ENCODE peak calls at places on chromosomes 7 and 10, in ten cellular contexts. A is astrocyte of the spinal cord, H is upper lobe of left lung, W is ovary, C is vagina, P is thoracic aorta, U is body of pancreas, O is GM12878, F is prostate gland, J is Peyer's patch. V is an unnamed sample.

GRCh38 chr10:13990392-13990805 is 340.3 kb downstream of the FRMD4A start:
- DNase-seq in A (no peak), H (no peak), W (peak; percentile 39), C (no peak), P (no peak), U (peak; percentile 15), O (no peak), F (no peak), J (no peak), V (peak; percentile 87)

GRCh38 chr7:151700621-151701185 is 176.2 kb downstream of the PRKAG2 start:
- DNase-seq in A (peak; percentile 53), H (no peak), W (no peak), C (no peak), P (no peak), U (no peak), O (no peak), F (no peak), J (no peak), V (no peak)

GRCh38 chr7:140618291-140618690 is 22.3 kb downstream of the DENND2A start:
- DNase-seq in A (no peak), H (no peak), W (no peak), C (no peak), P (no peak), U (no peak), O (no peak), F (no peak), J (no peak), V (no peak)

GRCh38 chr7:73841689-73842247 is 548 bp downstream of the METTL27 start:
- DNase-seq in A (no peak), H (peak; percentile 82), W (peak; percentile 39), C (no peak), P (no peak), U (no peak), O (no peak), F (no peak), J (no peak), V (no peak)

GRCh38 chr7:45691155-45691656 is 117.0 kb downstream of the ADCY1 start:
- DNase-seq in A (no peak), H (no peak), W (no peak), C (no peak), P (no peak), U (peak; percentile 62), O (no peak), F (peak; percentile 51), J (no peak), V (no peak)

GRCh38 chr7:81180573-81180972 is 261.7 kb upstream of the SEMA3C start:
- DNase-seq in A (no peak), H (no peak), W (no peak), C (no peak), P (no peak), U (no peak), O (no peak), F (no peak), J (no peak), V (no peak)

GRCh38 chr7:158863611-158864506 is 7.5 kb downstream of the DYNC2I1 start:
- DNase-seq in A (peak; percentile 64), H (peak; percentile 81), W (peak; percentile 76), C (no peak), P (peak; percentile 62), U (peak; percentile 59), O (peak; percentile 33), F (peak; percentile 63), J (peak; percentile 91), V (peak; percentile 76)

GRCh38 chr7:97015279-97015678 is 9.4 kb downstream of the DLX5 start:
- DNase-seq in A (no peak), H (no peak), W (no peak), C (no peak), P (no peak), U (no peak), O (no peak), F (no peak), J (no peak), V (no peak)

GRCh38 chr7:56079450-56080185 is 13.1 kb downstream of the PHKG1 start:
- DNase-seq in A (peak; percentile 80), H (peak; percentile 88), W (peak; percentile 74), C (no peak), P (peak; percentile 50), U (peak; percentile 87), O (no peak), F (peak; percentile 81), J (no peak), V (peak; percentile 93)

GRCh38 chr10:122495406-122496340 is 34.3 kb downstream of the HTRA1 start:
- DNase-seq in A (peak; percentile 62), H (no peak), W (no peak), C (no peak), P (no peak), U (peak; percentile 21), O (no peak), F (peak; percentile 59), J (no peak), V (no peak)

GRCh38 chr7:50667789-50668226 is 102.6 kb upstream of the DDC start:
- DNase-seq in A (no peak), H (no peak), W (no peak), C (no peak), P (peak; percentile 15), U (peak; percentile 50), O (no peak), F (no peak), J (no peak), V (no peak)

GRCh38 chr10:1572519-1573333 is 164.6 kb downstream of the ADARB2 start:
- DNase-seq in A (no peak), H (no peak), W (no peak), C (no peak), P (no peak), U (no peak), O (no peak), F (no peak), J (no peak), V (no peak)

GRCh38 chr7:20441886-20442505 is 111.3 kb downstream of the ITGB8 start:
- DNase-seq in A (no peak), H (no peak), W (no peak), C (peak; percentile 83), P (no peak), U (no peak), O (no peak), F (no peak), J (no peak), V (peak; percentile 76)
- TF ChIP-seq CTCF in A (no peak), H (no peak), W (no peak), C (no peak), P (no peak), U (no peak), O (no peak), F (no peak), J (no peak), V (no peak)

GRCh38 chr7:32239764-32240163 is 169.6 kb upstream of the PDE1C start:
- DNase-seq in A (no peak), H (no peak), W (no peak), C (no peak), P (no peak), U (no peak), O (no peak), F (no peak), J (no peak), V (no peak)

GRCh38 chr7:32242436-32242835 is 172.2 kb upstream of the PDE1C start:
- DNase-seq in A (no peak), H (no peak), W (no peak), C (peak; percentile 52), P (no peak), U (no peak), O (no peak), F (no peak), J (no peak), V (no peak)

GRCh38 chr7:32244806-32245345 is 174.7 kb upstream of the PDE1C start:
- DNase-seq in A (no peak), H (no peak), W (no peak), C (peak; percentile 74), P (no peak), U (no peak), O (no peak), F (no peak), J (no peak), V (no peak)

GRCh38 chr7:32243891-32244290 is 173.7 kb upstream of the PDE1C start:
- DNase-seq in A (no peak), H (no peak), W (no peak), C (peak; percentile 27), P (no peak), U (no peak), O (no peak), F (no peak), J (no peak), V (no peak)

GRCh38 chr7:32241636-32242035 is 171.4 kb upstream of the PDE1C start:
- DNase-seq in A (no peak), H (no peak), W (no peak), C (peak; percentile 11), P (no peak), U (no peak), O (no peak), F (no peak), J (no peak), V (no peak)
- H3K4me3 ChIP-seq in A (no peak overlapping the region), H (no peak overlapping the region), W (no peak overlapping the region), C (no peak overlapping the region), P (no peak overlapping the region), U (no peak overlapping the region), O (no peak overlapping the region), F (no peak overlapping the region), J (no peak overlapping the region), V (no peak overlapping the region)

DNA sequence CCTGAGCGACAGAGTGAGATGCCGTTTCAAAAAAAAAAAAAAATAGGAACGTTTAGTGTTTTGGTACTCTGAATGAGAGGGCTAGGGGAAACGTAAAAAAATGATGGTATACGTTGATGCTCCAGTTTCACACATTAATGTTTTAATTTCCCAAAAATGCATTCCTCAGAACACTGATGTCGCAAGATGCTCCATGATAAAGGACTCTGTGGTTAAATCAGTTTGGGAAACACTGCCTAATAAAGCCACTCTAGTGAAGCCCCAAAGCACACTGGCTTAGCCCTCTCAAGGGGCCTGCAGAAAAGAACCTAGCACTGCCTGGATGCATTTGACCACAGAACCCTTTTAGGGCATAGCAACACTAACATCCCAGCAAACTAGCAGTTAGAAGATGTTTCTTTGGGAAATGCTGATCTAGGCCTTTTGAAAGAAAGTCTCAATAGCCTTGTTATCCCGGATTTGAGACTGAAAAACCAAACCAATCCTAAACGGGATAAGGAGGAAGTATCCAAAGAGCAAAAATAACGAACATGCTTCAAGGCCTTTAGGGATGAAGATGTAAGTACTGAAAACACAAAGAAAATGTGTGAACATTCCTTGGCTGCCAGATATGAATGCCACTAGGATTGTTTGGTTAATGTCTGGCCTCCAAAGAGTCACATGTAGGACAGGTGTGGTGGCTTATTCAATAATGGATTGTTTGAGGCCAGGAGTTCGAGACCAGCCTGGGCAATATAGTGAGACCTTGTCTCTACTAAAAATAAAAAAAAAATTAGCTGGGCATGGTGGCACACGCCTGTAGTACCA is 11.1 kb downstream of the DLG5 start:
- DNase-seq in A (no peak), H (no peak), W (no peak), C (no peak), P (no peak), U (no peak), O (no peak), F (no peak), J (no peak), V (no peak)
- TF ChIP-seq CTCF in A (no peak), H (no peak), W (no peak), C (no peak), P (no peak), U (no peak), O (no peak), F (no peak), J (no peak), V (no peak)

DNA sequence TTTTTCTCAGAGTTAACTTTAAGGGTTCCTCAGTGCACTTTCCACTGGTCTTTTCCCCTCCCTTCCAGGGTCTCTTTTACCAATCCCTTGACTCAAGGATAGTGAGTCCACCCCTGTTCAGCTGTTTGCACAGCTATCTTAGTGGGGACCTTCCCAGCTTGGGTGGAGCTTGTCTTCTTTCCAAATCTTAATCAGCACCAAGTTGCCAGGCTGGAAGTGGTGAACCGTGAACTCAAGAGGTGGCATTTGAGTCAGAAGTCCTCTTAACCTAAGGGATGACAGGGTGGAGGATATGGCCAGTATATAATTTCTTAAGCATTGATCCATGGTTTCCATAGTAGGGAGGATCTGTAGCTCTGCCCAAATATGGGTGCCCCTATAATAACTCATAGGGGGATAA is 25.0 kb downstream of the MAPK8 start:
- DNase-seq in A (no peak), H (no peak), W (no peak), C (no peak), P (no peak), U (no peak), O (no peak), F (no peak), J (no peak), V (no peak)
- H3K4me3 ChIP-seq in A (no peak overlapping the region), H (no peak overlapping the region), W (no peak overlapping the region), C (no peak overlapping the region), P (no peak overlapping the region), U (no peak overlapping the region), O (no peak overlapping the region), F (no peak overlapping the region), J (no peak overlapping the region), V (no peak overlapping the region)

V was measured in foreskin fibroblast.